ENCODE peak calls at places on chromosomes 4 and X, in four cellular contexts. I, M, Z and W are unnamed samples.

GRCh38 chr4:15361529-15361928 is 66.3 kb upstream of the C1QTNF7 start:
- DNase-seq in I (no peak), Z (no peak), M (no peak), W (no peak)

GRCh38 chr4:65747386-65747785 is 77.1 kb upstream of the EPHA5 start:
- DNase-seq in M (no peak), Z (no peak), I (no peak), W (no peak)

GRCh38 chrX:41933546-41933945 is 10.2 kb upstream of the CASK start:
- DNase-seq in Z (no peak), I (no peak), M (no peak), W (no peak)

GRCh38 chrX:41145920-41146608 is 60.8 kb downstream of the USP9X start:
- DNase-seq in Z (no peak), M (no peak), I (no peak), W (no peak)

GRCh38 chr4:145679520-145679919 is 426 bp upstream of the C4orf51 start:
- DNase-seq in Z (no peak), M (no peak), I (no peak), W (no peak)

GRCh38 chrX:149505671-149506070 is 565 bp upstream of the IDS start:
- DNase-seq in I (no peak), Z (no peak), M (no peak), W (no peak)

GRCh38 chr4:157271166-157271869 is 50.8 kb downstream of the GRIA2 start:
- DNase-seq in I (no peak), M (no peak), Z (no peak), W (no peak)

GRCh38 chrX:153875391-153876111 is 10.4 kb downstream of the L1CAM start:
- DNase-seq in Z (peak), I (no peak), M (peak), W (no peak)

GRCh38 chr4:112857461-112857860 is 192.0 kb upstream of the ANK2 start:
- DNase-seq in I (no peak), M (no peak), Z (no peak), W (no peak)

DNA sequence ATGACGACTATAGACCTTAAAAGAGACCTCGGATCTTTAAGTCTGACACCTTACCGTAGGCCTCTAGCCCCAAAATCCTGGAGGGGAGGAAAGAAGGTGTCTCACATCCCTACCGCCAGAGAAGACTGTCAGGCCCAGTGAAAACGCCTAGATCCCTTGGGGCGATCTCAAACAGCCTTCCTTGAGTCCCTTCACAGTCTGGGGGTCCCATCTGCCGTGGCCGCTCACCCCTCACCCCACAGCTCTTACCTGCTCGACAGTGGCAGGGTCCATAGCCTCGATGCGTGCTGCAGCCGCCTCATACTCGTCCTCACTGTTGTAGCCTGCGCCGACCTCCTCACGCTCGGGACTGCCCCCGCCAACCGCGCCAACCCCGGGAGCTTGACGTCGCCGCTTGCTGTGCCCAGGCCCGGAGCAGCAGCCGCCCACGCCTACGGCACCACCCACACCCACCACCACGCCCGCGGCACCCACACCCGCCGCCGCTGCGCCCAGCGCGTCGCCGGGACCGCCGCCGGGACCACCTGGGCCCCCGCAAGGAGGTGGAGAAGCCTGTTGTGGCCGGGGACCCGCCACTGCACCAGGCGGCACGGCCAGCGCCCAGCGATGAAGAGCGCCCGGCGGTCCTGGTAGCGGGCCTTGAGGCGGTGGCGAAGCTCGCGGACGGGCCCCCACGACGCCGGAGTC is 536 bp downstream of the OTUD5 start:
- DNase-seq in M (no peak), Z (peak), I (no peak), W (no peak)
- H3K27ac ChIP-seq in M (no peak), Z (peak), I (peak), W (no peak)

DNA sequence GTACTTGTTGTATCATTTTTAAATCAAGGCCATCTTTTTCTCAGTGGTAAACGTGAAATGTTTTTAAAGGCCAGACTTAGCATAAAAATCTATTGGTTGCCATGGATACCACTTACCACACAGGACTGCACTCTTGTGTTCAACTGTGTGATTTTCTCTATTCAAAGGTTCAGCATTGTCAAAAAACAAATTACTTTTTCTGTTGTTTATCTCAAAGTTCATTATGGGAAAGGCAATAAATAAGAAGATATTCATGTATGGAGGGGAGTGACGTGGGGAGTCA is 231.0 kb upstream of the GATB start:
- DNase-seq in Z (no peak), M (no peak), I (no peak), W (no peak)
- H3K27ac ChIP-seq in Z (peak), M (no peak), I (no peak), W (no peak)

GRCh38 chr4:184793735-184794355 is 31.9 kb downstream of the ACSL1 start:
- DNase-seq in Z (no peak), I (no peak), M (no peak), W (no peak)
- H3K27ac ChIP-seq in Z (no peak), I (no peak), M (no peak), W (no peak)

GRCh38 chrX:52852110-52852872 is 15.6 kb downstream of the XAGE3 start:
- DNase-seq in Z (no peak), I (no peak), M (no peak), W (no peak)
- H3K27ac ChIP-seq in Z (no peak), I (no peak), M (no peak), W (no peak)

GRCh38 chrX:44889824-44890223 is 16.8 kb downstream of the KDM6A start:
- DNase-seq in I (no peak), Z (no peak), M (no peak), W (no peak)

GRCh38 chrX:44891642-44892041 is 18.7 kb downstream of the KDM6A start:
- DNase-seq in I (no peak), M (no peak), Z (no peak), W (no peak)

GRCh38 chrX:44884944-44885343 is 12.0 kb downstream of the KDM6A start:
- DNase-seq in M (no peak), I (no peak), Z (no peak), W (no peak)

GRCh38 chrX:44890247-44890646 is 17.3 kb downstream of the KDM6A start:
- DNase-seq in Z (no peak), I (no peak), M (no peak), W (no peak)
- H3K27ac ChIP-seq in Z (no peak), I (no peak), M (no peak), W (no peak)

GRCh38 chr4:154579927-154580326 is 10.6 kb downstream of the FGA start:
- DNase-seq in M (no peak), I (no peak), Z (no peak), W (no peak)
- H3K27ac ChIP-seq in M (no peak), I (no peak), Z (no peak), W (no peak)

GRCh38 chr4:62232755-62233280 is 1032.7 kb downstream of the ADGRL3 start:
- DNase-seq in I (no peak), M (no peak), Z (no peak), W (no peak)

DNA sequence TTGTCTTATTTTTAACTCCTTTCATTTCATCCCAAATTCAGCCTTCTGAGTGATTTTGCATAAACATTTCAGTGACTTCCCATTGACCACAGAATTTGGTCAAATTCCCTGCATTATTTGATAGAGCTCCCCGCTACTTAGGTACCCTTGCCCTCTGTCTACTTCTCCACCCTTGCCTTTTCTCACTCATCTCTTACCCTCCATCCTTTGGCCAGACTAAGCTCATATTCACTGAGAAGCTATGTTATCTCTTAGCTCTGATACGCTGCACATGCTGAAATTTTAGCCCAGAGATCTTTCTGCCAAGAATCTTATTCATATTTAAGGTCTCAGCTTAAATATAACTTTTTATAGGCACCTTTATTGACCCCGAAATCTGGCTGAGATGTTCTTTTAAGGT is 1031.9 kb downstream of the ADGRL3 start:
- DNase-seq in I (no peak), M (no peak), Z (no peak), W (no peak)
- H3K27ac ChIP-seq in I (no peak), M (no peak), Z (no peak), W (no peak)

DNA sequence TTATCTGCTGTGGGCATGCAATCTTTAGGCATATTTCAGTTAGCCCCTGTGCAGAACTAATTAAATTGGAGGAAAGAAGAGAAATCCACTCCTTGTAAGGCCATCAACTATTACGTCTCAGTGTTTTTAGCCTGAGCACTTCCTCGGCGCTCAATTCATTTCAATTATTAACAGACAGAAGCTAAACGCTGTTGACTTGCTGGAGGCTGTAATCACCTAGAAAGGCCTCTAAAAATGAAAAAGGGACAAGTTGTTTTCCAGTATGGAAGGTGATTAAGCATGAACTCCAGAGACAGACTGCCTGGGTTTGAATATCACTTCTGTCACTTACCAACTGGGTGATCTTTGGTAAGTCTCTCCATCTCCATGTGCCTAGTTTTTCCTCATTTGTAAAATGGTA is 59.6 kb downstream of the LEF1 start:
- DNase-seq in M (no peak), Z (no peak), I (no peak), W (no peak)
- H3K27ac ChIP-seq in M (no peak), Z (peak), I (no peak), W (no peak)

DNA sequence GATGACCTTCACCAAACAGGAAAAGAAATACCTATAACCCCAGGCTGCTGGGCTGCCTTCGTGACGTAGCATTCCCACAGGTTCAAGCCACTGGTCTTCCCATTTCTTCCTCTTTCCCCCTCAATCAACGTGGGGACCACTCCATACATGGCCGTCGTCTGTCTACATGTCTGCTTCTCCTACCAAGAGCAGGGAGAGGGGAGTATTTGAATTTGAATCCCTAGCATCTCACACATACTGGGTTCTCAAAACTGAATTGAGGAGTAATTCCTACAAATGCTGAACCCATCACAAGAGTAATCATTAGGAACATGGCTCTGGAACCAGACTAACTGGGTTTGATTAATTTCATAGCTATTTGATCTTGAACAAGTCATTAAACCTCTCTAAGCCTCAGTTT is 17.3 kb downstream of the GPC3 start:
- DNase-seq in Z (no peak), M (no peak), I (no peak), W (no peak)
- H3K27ac ChIP-seq in Z (no peak), M (no peak), I (no peak), W (no peak)